ENCODE peak calls at places on chromosomes 12 and 14, in four cellular contexts. O is M059J, Z is Calu3, D is progenitor cell of endocrine pancreas. T is an unnamed sample.

GRCh38 chr12:6193853-6194815 is 6.1 kb upstream of the CD9 start:
- DNase-seq in O (no peak), D (no peak), Z (no peak), T (no peak)

GRCh38 chr12:117803013-117803412 is 165.8 kb downstream of the KSR2 start:
- DNase-seq in Z (peak; percentile 4), O (no peak), D (no peak), T (peak; percentile 52)

GRCh38 chr12:117298648-117299225 is 62.7 kb downstream of the NOS1 start:
- DNase-seq in O (no peak), Z (no peak), D (no peak), T (no peak)

GRCh38 chr14:37889087-37889486 is 293.7 kb downstream of the TTC6 start:
- DNase-seq in O (no peak), Z (no peak), D (no peak), T (no peak)

GRCh38 chr12:23236056-23236455 is 611.1 kb downstream of the ETNK1 start:
- DNase-seq in D (no peak), Z (no peak), O (no peak), T (no peak)

GRCh38 chr12:21678959-21679358 is 21.3 kb upstream of the LDHB start:
- DNase-seq in D (no peak), O (no peak), Z (no peak), T (no peak)

GRCh38 chr14:88611878-88612277 is 49.0 kb downstream of the ZC3H14 start:
- DNase-seq in Z (no peak), D (no peak), O (peak; percentile 23), T (no peak)

GRCh38 chr12:66111605-66112004 is 18.9 kb downstream of the LLPH start:
- DNase-seq in O (no peak), D (no peak), Z (no peak), T (no peak)

GRCh38 chr14:91872011-91872476 is 4.7 kb upstream of the TC2N start:
- DNase-seq in Z (peak; percentile 74), D (no peak), O (no peak), T (no peak)

GRCh38 chr12:82176016-82176415 is 182.2 kb downstream of the CCDC59 start:
- DNase-seq in Z (no peak), D (no peak), O (no peak), T (no peak)

GRCh38 chr14:34436118-34436905 is 25.7 kb downstream of the SPTSSA start:
- DNase-seq in Z (no peak), O (peak; percentile 57), D (no peak), T (no peak)

GRCh38 chr12:1800646-1801284 is 19.6 kb upstream of the LRTM2 start:
- DNase-seq in Z (peak; percentile 30), O (no peak), D (peak; percentile 22), T (no peak)

GRCh38 chr12:81128930-81129554 is 51.2 kb downstream of the ACSS3 start:
- DNase-seq in D (no peak), O (peak; percentile 37), Z (peak; percentile 34), T (peak; percentile 23)

T was measured in colonic mucosa.